ENCODE peak calls at places on chromosomes 16 and 17, in seven cellular contexts. A is AG10803, W is Caco-2, J is D721Med, B is GM13977, Q is mesothelial cell of epicardium, O is cardiac muscle cell. M is an unnamed sample.
A peak's percentile ranks its signal among the peaks of the same experiment; 100 is the strongest.

GRCh38 chr17:78230996-78231931 is at the start of gene TMEM235:
- DNase-seq in J (no peak), Q (no peak), O (no peak), B (no peak), A (no peak), W (no peak), M (peak; percentile 66)

GRCh38 chr17:603405-604193 is 111.0 kb downstream of the VPS53 start:
- DNase-seq in B (no peak), O (no peak), A (no peak), J (no peak), Q (no peak), W (no peak), M (no peak)

GRCh38 chr17:74742153-74742515 is 5.1 kb downstream of the RAB37 start:
- DNase-seq in O (no peak), Q (no peak), B (no peak), A (no peak), W (no peak), J (no peak), M (peak; percentile 63)

GRCh38 chr17:3005696-3006095 is 57.7 kb downstream of the OR1D5 start:
- DNase-seq in B (no peak), W (no peak), A (no peak), O (no peak), J (no peak), Q (no peak), M (no peak)

GRCh38 chr16:19700319-19700781 is 17.7 kb downstream of the KNOP1 start:
- DNase-seq in W (no peak), J (no peak), O (no peak), Q (no peak), B (no peak), A (peak; percentile 43), M (no peak)

GRCh38 chr17:61399131-61400057 is at the start of gene TBX2:
- DNase-seq in O (peak; percentile 94), Q (peak; percentile 63), A (peak; percentile 79), W (peak; percentile 90), J (no peak), B (no peak), M (peak; percentile 34)

GRCh38 chr17:69783865-69784264 is 291.2 kb upstream of the KCNJ16 start:
- DNase-seq in O (no peak), Q (no peak), B (no peak), W (no peak), A (no peak), J (no peak), M (no peak)

GRCh38 chr17:62565817-62566216 is 61.7 kb upstream of the MRC2 start:
- DNase-seq in Q (no peak), J (no peak), A (peak; percentile 74), O (no peak), B (no peak), W (no peak), M (no peak)

GRCh38 chr16:22192261-22193133 is 13.6 kb upstream of the EEF2K start:
- DNase-seq in O (peak; percentile 26), J (no peak), B (peak; percentile 58), W (peak; percentile 78), A (peak; percentile 95), Q (no peak), M (peak; percentile 68)

GRCh38 chr16:83200005-83200779 is 573.4 kb downstream of the CDH13 start:
- DNase-seq in J (no peak), A (peak; percentile 31), W (no peak), B (no peak), Q (no peak), O (peak; percentile 28), M (no peak)

GRCh38 chr17:37480427-37480826 is 9.3 kb upstream of the DUSP14 start:
- DNase-seq in A (no peak), Q (no peak), O (no peak), W (no peak), J (no peak), B (no peak), M (no peak)
- TF ChIP-seq CTCF in A (no peak), Q (no peak), O (no peak), W (no peak), J (no peak), B (no peak), M (no peak)

DNA sequence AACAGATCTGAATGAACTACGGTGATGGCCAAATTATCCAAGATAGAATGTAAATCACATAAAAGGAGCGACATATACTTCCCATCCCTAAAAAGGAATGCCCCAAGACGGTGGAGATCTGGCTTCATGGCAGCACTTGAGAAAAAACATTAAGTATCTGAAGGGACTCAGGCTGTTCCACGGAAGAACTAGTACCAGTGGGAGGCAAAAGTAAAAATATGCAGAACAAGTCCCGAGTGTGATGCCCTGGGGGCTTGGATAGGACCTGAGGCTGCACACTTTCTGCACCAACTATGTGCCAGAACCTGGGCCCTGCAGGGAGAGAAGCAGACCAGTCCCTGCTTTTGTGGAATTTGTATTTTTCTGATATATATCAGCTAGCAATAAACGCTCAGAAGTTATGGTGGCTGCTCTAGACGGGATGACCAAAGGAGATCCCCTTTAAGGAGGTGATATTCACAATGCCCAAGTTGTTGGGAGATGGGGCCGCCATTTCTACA is 538 bp upstream of the CKLF start:
- DNase-seq in J (no peak), Q (no peak), A (no peak), O (no peak), B (no peak), W (no peak), M (no peak)
- TF ChIP-seq CTCF in J (no peak), Q (no peak), A (no peak), O (no peak), B (no peak), W (no peak), M (no peak)

DNA sequence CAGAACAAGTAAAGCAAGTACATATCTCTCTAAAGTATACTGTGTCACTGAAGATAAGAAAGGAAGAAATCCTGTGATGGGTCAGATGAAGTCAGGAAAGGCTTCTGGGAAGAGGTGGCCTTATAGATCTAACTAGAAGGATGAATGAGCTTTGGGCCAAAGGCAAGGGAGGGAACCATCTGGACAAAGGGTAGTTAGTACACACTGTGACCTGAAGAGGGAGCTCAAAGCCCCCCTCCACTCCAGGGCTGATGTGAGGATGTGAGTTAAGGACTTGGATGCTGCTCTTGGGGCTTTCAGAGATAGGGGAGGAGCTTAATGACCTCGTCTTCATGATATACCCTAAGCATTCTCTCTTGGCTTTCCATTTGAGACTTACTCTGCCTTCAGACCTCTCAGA is 185.3 kb upstream of the CACNG3 start:
- DNase-seq in A (peak; percentile 3), W (peak; percentile 38), O (peak; percentile 64), B (peak; percentile 52), J (peak; percentile 66), Q (no peak), M (peak; percentile 76)
- TF ChIP-seq CTCF in A (peak; percentile 34), W (peak; percentile 34), O (peak; percentile 44), B (peak; percentile 74), J (peak; percentile 68), Q (no peak), M (peak; percentile 75)

DNA sequence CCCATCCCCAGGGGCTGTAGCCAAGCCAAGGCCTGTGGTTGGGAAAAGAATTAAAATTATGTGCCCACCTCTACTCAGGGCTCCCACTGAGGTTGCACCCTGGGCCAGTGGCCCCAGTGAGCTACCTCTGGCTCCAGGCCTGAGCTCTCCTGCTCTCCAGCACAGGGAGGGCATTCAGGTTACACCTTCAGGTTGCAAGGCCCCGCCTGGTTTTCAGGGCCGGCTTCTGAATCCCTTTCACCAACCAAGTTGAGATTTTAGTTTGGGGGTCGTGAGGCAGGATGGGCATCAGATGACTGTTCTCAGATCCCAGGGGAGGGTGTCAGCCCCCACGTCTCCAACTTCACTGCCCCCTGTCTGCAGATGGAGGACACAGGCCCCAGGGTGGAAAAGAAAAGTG is 8.0 kb upstream of the KATNB1 start:
- DNase-seq in B (no peak), A (no peak), W (peak; percentile 23), O (no peak), J (no peak), Q (no peak), M (no peak)
- TF ChIP-seq CTCF in B (peak; percentile 23), A (no peak), W (peak; percentile 13), O (no peak), J (no peak), Q (peak; percentile 17), M (no peak)

GRCh38 chr17:81905993-81906392 is 4.0 kb downstream of the NPB start:
- DNase-seq in J (no peak), O (no peak), B (no peak), Q (no peak), W (no peak), A (no peak), M (no peak)

GRCh38 chr17:81907219-81908145 is 3.7 kb downstream of the PCYT2 start:
- DNase-seq in B (no peak), O (no peak), Q (no peak), J (no peak), W (no peak), A (no peak), M (no peak)

GRCh38 chr17:81904600-81905423 is 2.8 kb downstream of the NPB start:
- DNase-seq in O (no peak), J (no peak), W (no peak), A (no peak), B (no peak), Q (no peak), M (no peak)

GRCh38 chr17:81905424-81905875 is 3.4 kb downstream of the NPB start:
- DNase-seq in J (no peak), B (no peak), Q (no peak), O (no peak), W (no peak), A (no peak), M (no peak)

DNA sequence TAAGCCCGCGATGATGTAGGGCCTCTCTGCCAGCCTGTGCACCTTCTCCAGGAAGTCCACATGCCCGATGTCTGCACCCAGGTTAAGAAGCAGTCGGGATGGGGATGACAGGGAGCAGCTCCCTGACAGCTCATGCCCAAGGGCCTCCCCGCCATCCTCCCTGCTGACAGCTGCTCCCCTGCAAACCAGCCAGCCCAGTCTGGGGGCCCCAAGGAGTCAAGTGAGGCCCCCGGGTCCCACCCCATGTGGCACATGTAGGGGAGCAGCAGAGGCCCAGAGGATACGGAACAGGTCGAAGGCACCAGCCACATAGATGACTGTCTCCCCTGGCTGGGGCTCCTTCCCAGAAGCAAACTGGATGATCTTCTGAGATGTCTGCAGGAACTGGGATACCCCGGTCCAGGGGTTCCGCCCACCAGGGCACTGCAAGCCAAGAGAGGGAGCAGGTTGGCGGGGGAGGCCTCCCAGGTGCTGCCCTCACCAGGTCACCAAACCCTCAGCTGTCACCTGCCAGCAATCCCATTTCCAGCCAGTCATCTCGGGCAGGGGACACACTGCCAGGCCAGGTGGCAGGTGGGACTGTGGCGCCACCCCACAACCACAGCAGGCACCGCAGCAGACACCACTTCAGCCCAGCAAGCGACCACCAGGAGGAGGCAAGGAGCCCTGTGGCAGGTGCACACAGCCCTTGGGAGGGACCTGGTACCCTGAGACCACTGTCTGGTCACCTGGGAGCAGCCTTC is 4.6 kb downstream of the PCYT2 start:
- DNase-seq in A (no peak), B (no peak), Q (no peak), J (no peak), W (no peak), O (no peak), M (no peak)
- TF ChIP-seq CTCF in A (no peak), B (no peak), Q (no peak), J (peak; percentile 37), W (no peak), O (no peak), M (no peak)